ENCODE peak calls at places on chromosomes 2 and 18, in five cellular contexts. One of them, this sample, is unnamed.

GRCh38 chr2:107936427-107937359 is 49.6 kb upstream of the SLC5A7 start:
- DNase-seq in neural progenitor cell: peak
- DNase-seq in mammary epithelial cell: no peak
- DNase-seq in cardiac muscle cell: peak
- DNase-seq in upper lobe of right lung: no peak
- DNase-seq in this sample: peak

GRCh38 chr2:88658890-88659881 is 31.9 kb upstream of the EIF2AK3 start:
- DNase-seq in neural progenitor cell: no peak
- DNase-seq in mammary epithelial cell: no peak
- DNase-seq in cardiac muscle cell: peak
- DNase-seq in upper lobe of right lung: no peak
- DNase-seq in this sample: peak

GRCh38 chr2:98507461-98507860 is 62.8 kb downstream of the INPP4A start:
- DNase-seq in neural progenitor cell: no peak
- DNase-seq in mammary epithelial cell: no peak
- DNase-seq in cardiac muscle cell: no peak
- DNase-seq in upper lobe of right lung: no peak
- DNase-seq in this sample: no peak

GRCh38 chr2:28391564-28392296 is 928 bp upstream of the FOSL2 start:
- DNase-seq in neural progenitor cell: peak
- DNase-seq in mammary epithelial cell: peak
- DNase-seq in cardiac muscle cell: peak
- DNase-seq in upper lobe of right lung: peak
- DNase-seq in this sample: peak

GRCh38 chr18:79508565-79509535 is 113.1 kb downstream of the NFATC1 start:
- DNase-seq in neural progenitor cell: no peak
- DNase-seq in mammary epithelial cell: no peak
- DNase-seq in cardiac muscle cell: no peak
- DNase-seq in upper lobe of right lung: peak
- DNase-seq in this sample: no peak

GRCh38 chr2:230903251-230904150 is 21.5 kb downstream of the GPR55 start:
- DNase-seq in neural progenitor cell: no peak
- DNase-seq in mammary epithelial cell: no peak
- DNase-seq in cardiac muscle cell: no peak
- DNase-seq in upper lobe of right lung: peak
- DNase-seq in this sample: no peak

GRCh38 chr2:236553522-236553921 is 16.1 kb upstream of the ACKR3 start:
- DNase-seq in neural progenitor cell: no peak
- DNase-seq in mammary epithelial cell: no peak
- DNase-seq in cardiac muscle cell: no peak
- DNase-seq in upper lobe of right lung: no peak
- DNase-seq in this sample: no peak

GRCh38 chr2:21633531-21634310 is 510.0 kb downstream of the TDRD15 start:
- DNase-seq in neural progenitor cell: peak
- DNase-seq in mammary epithelial cell: no peak
- DNase-seq in cardiac muscle cell: no peak
- DNase-seq in upper lobe of right lung: no peak
- DNase-seq in this sample: no peak

GRCh38 chr2:236663267-236663666 is 93.6 kb downstream of the ACKR3 start:
- DNase-seq in neural progenitor cell: no peak
- DNase-seq in mammary epithelial cell: no peak
- DNase-seq in cardiac muscle cell: peak
- DNase-seq in upper lobe of right lung: no peak
- DNase-seq in this sample: no peak

GRCh38 chr2:105875241-105875640 is 130.5 kb downstream of the NCK2 start:
- DNase-seq in neural progenitor cell: no peak
- DNase-seq in mammary epithelial cell: no peak
- DNase-seq in cardiac muscle cell: no peak
- DNase-seq in upper lobe of right lung: no peak
- DNase-seq in this sample: no peak

GRCh38 chr2:235665656-235666239 is 171.9 kb downstream of the AGAP1 start:
- DNase-seq in neural progenitor cell: peak
- DNase-seq in mammary epithelial cell: no peak
- DNase-seq in cardiac muscle cell: peak
- DNase-seq in upper lobe of right lung: no peak
- DNase-seq in this sample: no peak

GRCh38 chr2:168522446-168522845 is 66.4 kb downstream of the CERS6 start:
- DNase-seq in neural progenitor cell: no peak
- DNase-seq in mammary epithelial cell: no peak
- DNase-seq in cardiac muscle cell: no peak
- DNase-seq in upper lobe of right lung: no peak
- DNase-seq in this sample: no peak

GRCh38 chr2:58973831-58974281 is 732.7 kb upstream of the FANCL start:
- DNase-seq in neural progenitor cell: peak
- DNase-seq in mammary epithelial cell: no peak
- DNase-seq in cardiac muscle cell: no peak
- DNase-seq in upper lobe of right lung: no peak
- DNase-seq in this sample: peak

GRCh38 chr2:204340511-204340910 is 204.8 kb upstream of the PARD3B start:
- DNase-seq in neural progenitor cell: no peak
- DNase-seq in mammary epithelial cell: no peak
- DNase-seq in cardiac muscle cell: no peak
- DNase-seq in upper lobe of right lung: no peak
- DNase-seq in this sample: no peak

GRCh38 chr2:24492283-24493272 is 1.5 kb downstream of the NCOA1 start:
- DNase-seq in neural progenitor cell: peak
- DNase-seq in mammary epithelial cell: peak
- DNase-seq in cardiac muscle cell: peak
- DNase-seq in upper lobe of right lung: no peak
- DNase-seq in this sample: peak

GRCh38 chr2:39377226-39377939 is 59.7 kb downstream of the MAP4K3 start:
- DNase-seq in neural progenitor cell: no peak
- DNase-seq in mammary epithelial cell: no peak
- DNase-seq in cardiac muscle cell: peak
- DNase-seq in upper lobe of right lung: no peak
- DNase-seq in this sample: no peak

GRCh38 chr2:47088371-47089082 is 66.6 kb downstream of the STPG4 start:
- DNase-seq in neural progenitor cell: no peak
- DNase-seq in mammary epithelial cell: peak
- DNase-seq in cardiac muscle cell: peak
- DNase-seq in upper lobe of right lung: no peak
- DNase-seq in this sample: no peak

GRCh38 chr2:121001641-121002040 is 266.0 kb downstream of the GLI2 start:
- DNase-seq in neural progenitor cell: no peak
- DNase-seq in mammary epithelial cell: no peak
- DNase-seq in cardiac muscle cell: no peak
- DNase-seq in upper lobe of right lung: no peak
- DNase-seq in this sample: no peak

GRCh38 chr18:69718912-69719547 is 228.6 kb downstream of the CD226 start:
- DNase-seq in neural progenitor cell: no peak
- DNase-seq in mammary epithelial cell: no peak
- DNase-seq in cardiac muscle cell: no peak
- DNase-seq in upper lobe of right lung: no peak
- DNase-seq in this sample: peak

GRCh38 chr2:202270487-202270886 is 4.9 kb downstream of the NOP58 start:
- DNase-seq in neural progenitor cell: no peak
- DNase-seq in mammary epithelial cell: no peak
- DNase-seq in cardiac muscle cell: no peak
- DNase-seq in upper lobe of right lung: no peak
- DNase-seq in this sample: no peak

GRCh38 chr2:43519711-43520221 is 76.1 kb downstream of the THADA start:
- DNase-seq in neural progenitor cell: peak
- DNase-seq in mammary epithelial cell: peak
- DNase-seq in cardiac muscle cell: peak
- DNase-seq in upper lobe of right lung: no peak
- DNase-seq in this sample: peak

GRCh38 chr2:9069496-9069991 is 66.1 kb upstream of the MBOAT2 start:
- DNase-seq in neural progenitor cell: no peak
- DNase-seq in mammary epithelial cell: no peak
- DNase-seq in cardiac muscle cell: no peak
- DNase-seq in upper lobe of right lung: no peak
- DNase-seq in this sample: peak

GRCh38 chr2:216394888-216395287 is 17.4 kb upstream of the SMARCAL1 start:
- DNase-seq in neural progenitor cell: no peak
- DNase-seq in mammary epithelial cell: no peak
- DNase-seq in cardiac muscle cell: no peak
- DNase-seq in upper lobe of right lung: no peak
- DNase-seq in this sample: no peak

GRCh38 chr2:180604077-180604476 is 376.3 kb upstream of the UBE2E3 start:
- DNase-seq in neural progenitor cell: peak
- DNase-seq in mammary epithelial cell: peak
- DNase-seq in cardiac muscle cell: peak
- DNase-seq in upper lobe of right lung: no peak
- DNase-seq in this sample: peak
- TF ChIP-seq CTCF in neural progenitor cell: peak
- TF ChIP-seq CTCF in mammary epithelial cell: peak
- TF ChIP-seq CTCF in cardiac muscle cell: peak
- TF ChIP-seq CTCF in upper lobe of right lung: no peak
- TF ChIP-seq CTCF in this sample: peak

GRCh38 chr2:176140520-176141317 is 10.6 kb upstream of the HOXD4 start:
- DNase-seq in neural progenitor cell: peak
- DNase-seq in mammary epithelial cell: peak
- DNase-seq in cardiac muscle cell: peak
- DNase-seq in upper lobe of right lung: peak
- DNase-seq in this sample: peak
- H3K4me3 ChIP-seq in neural progenitor cell: peak
- H3K4me3 ChIP-seq in mammary epithelial cell: peak
- H3K4me3 ChIP-seq in cardiac muscle cell: peak
- H3K4me3 ChIP-seq in upper lobe of right lung: peak
- H3K4me3 ChIP-seq in this sample: peak

DNA sequence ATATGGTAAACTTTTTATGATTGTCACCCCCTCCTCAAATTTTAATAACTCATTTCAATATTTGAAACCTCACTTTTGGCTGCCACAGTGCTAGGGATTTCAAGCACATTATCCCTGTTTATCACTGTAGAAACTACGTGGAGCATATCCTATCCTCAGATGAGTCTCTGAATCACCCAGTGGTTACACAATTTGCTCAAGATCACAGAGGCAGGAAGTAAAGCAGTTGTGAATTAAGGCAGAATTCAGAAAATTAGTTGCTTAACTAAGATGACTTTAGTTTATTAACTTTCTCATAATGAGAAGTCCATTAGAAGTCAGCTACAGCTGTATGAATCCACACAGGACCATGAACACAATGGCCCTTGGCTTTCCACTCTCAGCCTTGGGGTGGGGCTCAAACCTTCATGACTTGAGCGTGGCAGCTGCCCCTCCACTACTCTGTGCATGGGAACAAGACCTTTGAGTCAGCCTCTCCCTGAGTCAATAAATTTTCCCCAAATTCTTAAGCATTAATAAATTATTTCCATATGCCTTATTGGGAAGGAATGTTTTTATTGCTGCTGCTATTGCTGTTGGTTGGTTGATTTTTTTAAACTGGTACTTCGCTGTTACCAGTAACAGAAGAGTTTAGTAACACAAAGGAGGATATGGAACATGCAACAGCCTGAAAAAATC is 369.0 kb downstream of the CBLN2 start:
- DNase-seq in neural progenitor cell: no peak
- DNase-seq in mammary epithelial cell: no peak
- DNase-seq in cardiac muscle cell: no peak
- DNase-seq in upper lobe of right lung: no peak
- DNase-seq in this sample: peak
- TF ChIP-seq CTCF in neural progenitor cell: no peak
- TF ChIP-seq CTCF in mammary epithelial cell: no peak
- TF ChIP-seq CTCF in cardiac muscle cell: no peak
- TF ChIP-seq CTCF in upper lobe of right lung: no peak
- TF ChIP-seq CTCF in this sample: no peak

GRCh38 chr2:239260546-239261327 is 140.1 kb downstream of the HDAC4 start:
- DNase-seq in neural progenitor cell: no peak
- DNase-seq in mammary epithelial cell: no peak
- DNase-seq in cardiac muscle cell: no peak
- DNase-seq in upper lobe of right lung: no peak
- DNase-seq in this sample: no peak
- H3K4me3 ChIP-seq in neural progenitor cell: no peak
- H3K4me3 ChIP-seq in mammary epithelial cell: no peak
- H3K4me3 ChIP-seq in cardiac muscle cell: no peak
- H3K4me3 ChIP-seq in upper lobe of right lung: no peak
- H3K4me3 ChIP-seq in this sample: no peak

GRCh38 chr2:179861027-179861776 is at the start of gene ZNF385B:
- DNase-seq in neural progenitor cell: peak
- DNase-seq in mammary epithelial cell: peak
- DNase-seq in cardiac muscle cell: peak
- DNase-seq in upper lobe of right lung: peak
- DNase-seq in this sample: peak
- TF ChIP-seq CTCF in neural progenitor cell: no peak
- TF ChIP-seq CTCF in mammary epithelial cell: no peak
- TF ChIP-seq CTCF in cardiac muscle cell: no peak
- TF ChIP-seq CTCF in upper lobe of right lung: no peak
- TF ChIP-seq CTCF in this sample: no peak

DNA sequence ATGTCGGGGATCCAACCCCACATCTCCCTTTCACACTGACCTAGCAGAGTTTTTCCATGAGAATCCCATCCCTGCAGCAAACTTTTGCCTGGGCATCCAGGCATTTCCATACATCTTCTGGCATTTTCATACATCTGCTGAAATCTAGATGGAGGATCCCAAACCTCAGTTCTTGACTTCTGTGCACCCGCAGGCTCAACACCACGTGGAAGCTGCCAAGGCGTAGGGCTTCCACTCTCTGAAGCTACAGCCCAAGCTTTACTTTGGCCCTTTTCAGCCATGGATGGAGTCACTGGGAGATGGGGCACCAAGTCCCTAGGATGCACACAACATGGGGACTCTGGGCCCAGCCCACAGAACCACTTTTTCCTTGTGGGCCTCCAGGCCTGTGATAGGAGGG is 32.2 kb upstream of the TEX51 start:
- DNase-seq in neural progenitor cell: no peak
- DNase-seq in mammary epithelial cell: no peak
- DNase-seq in cardiac muscle cell: no peak
- DNase-seq in upper lobe of right lung: no peak
- DNase-seq in this sample: no peak
- H3K4me3 ChIP-seq in neural progenitor cell: no peak
- H3K4me3 ChIP-seq in mammary epithelial cell: no peak
- H3K4me3 ChIP-seq in cardiac muscle cell: no peak
- H3K4me3 ChIP-seq in upper lobe of right lung: no peak
- H3K4me3 ChIP-seq in this sample: no peak